ENCODE peak calls at places on chromosomes 16 and 17, in five cellular contexts. Z is hippocampal formation, Y is HTR-8/SVneo, W is PC-3, I is upper lobe of right lung. J is an unnamed sample.

GRCh38 chr17:67474081-67474661 is 97.1 kb downstream of the PITPNC1 start:
- DNase-seq in Z (no peak), Y (no peak), W (no peak), I (no peak), J (no peak)

GRCh38 chr17:33712120-33712519 is 419.0 kb upstream of the ASIC2 start:
- DNase-seq in W (no peak), Z (no peak), Y (no peak), I (no peak), J (no peak)

GRCh38 chr17:13480877-13481276 is 120.9 kb downstream of the HS3ST3A1 start:
- DNase-seq in W (no peak), Z (no peak), Y (no peak), I (no peak), J (no peak)

GRCh38 chr17:81101614-81102306 is 63.5 kb upstream of the PVALEF start:
- DNase-seq in Y (peak), W (peak), I (peak), Z (peak), J (peak)

GRCh38 chr17:58487589-58488427 is at the start of gene HSF5:
- DNase-seq in Z (no peak), Y (no peak), I (peak), W (no peak), J (peak)

GRCh38 chr16:79593074-79593531 is 7.4 kb downstream of the MAF start:
- DNase-seq in Z (no peak), Y (no peak), W (no peak), I (no peak), J (no peak)

GRCh38 chr17:81027591-81028505 is 7.1 kb upstream of the BAIAP2 start:
- DNase-seq in Z (no peak), W (peak), Y (no peak), I (peak), J (no peak)

GRCh38 chr17:77779711-77780539 is 178.6 kb upstream of the TNRC6C start:
- DNase-seq in I (no peak), Z (no peak), Y (no peak), W (no peak), J (no peak)

GRCh38 chr16:55280622-55281021 is 43.4 kb upstream of the IRX6 start:
- DNase-seq in Y (no peak), Z (no peak), I (no peak), W (no peak), J (no peak)

GRCh38 chr16:81521141-81521626 is 76.6 kb downstream of the CMIP start:
- DNase-seq in Z (no peak), Y (no peak), W (no peak), I (peak), J (peak)

GRCh38 chr16:14372471-14372870 is 257.6 kb downstream of the PARN start:
- DNase-seq in Z (no peak), Y (no peak), W (no peak), I (no peak), J (no peak)

GRCh38 chr17:46925185-46925858 is 2.4 kb downstream of the GOSR2 start:
- DNase-seq in Y (no peak), W (no peak), I (no peak), Z (no peak), J (no peak)

GRCh38 chr16:57950382-57950781 is 20.5 kb downstream of the CNGB1 start:
- DNase-seq in Z (no peak), Y (no peak), W (no peak), I (no peak), J (no peak)

GRCh38 chr17:29586676-29587469 is 2.6 kb downstream of the GIT1 start:
- DNase-seq in W (no peak), I (no peak), Y (no peak), Z (no peak), J (no peak)

GRCh38 chr17:57211543-57211942 is 44.8 kb upstream of the MSI2 start:
- DNase-seq in Z (no peak), I (no peak), W (peak), Y (no peak), J (no peak)

GRCh38 chr17:76415786-76416185 is 31.4 kb downstream of the SPHK1 start:
- DNase-seq in W (no peak), I (no peak), Y (no peak), Z (no peak), J (no peak)

GRCh38 chr17:39178516-39178915 is 12.6 kb upstream of the ARL5C start:
- DNase-seq in Z (no peak), I (no peak), Y (no peak), W (peak), J (no peak)

GRCh38 chr16:88437367-88437964 is 15.6 kb upstream of the ZFPM1 start:
- DNase-seq in I (peak), Z (peak), W (peak), Y (peak), J (peak)

GRCh38 chr16:57166951-57167350 is 18.9 kb downstream of the PSME3IP1 start:
- DNase-seq in Z (peak), W (peak), I (no peak), Y (no peak), J (no peak)

GRCh38 chr17:69874220-69874670 is 200.8 kb upstream of the KCNJ16 start:
- DNase-seq in Y (no peak), Z (no peak), W (peak), I (no peak), J (no peak)

GRCh38 chr17:30244853-30245385 is 9.4 kb upstream of the SLC6A4 start:
- DNase-seq in W (peak), I (no peak), Y (no peak), Z (no peak), J (no peak)

GRCh38 chr17:78826836-78827509 is 13.6 kb downstream of the USP36 start:
- DNase-seq in Z (no peak), Y (no peak), W (no peak), I (peak), J (no peak)

GRCh38 chr17:67994827-67995567 is 1.3 kb downstream of the C17orf58 start:
- DNase-seq in Z (peak), Y (peak), I (no peak), W (peak), J (no peak)

GRCh38 chr17:11909348-11909747 is 87.9 kb downstream of the ZNF18 start:
- DNase-seq in Y (no peak), I (no peak), Z (no peak), W (no peak), J (no peak)

GRCh38 chr17:32927201-32927723 is 691 bp upstream of the TMEM98 start:
- DNase-seq in Z (no peak), Y (no peak), W (no peak), I (no peak), J (no peak)

GRCh38 chr17:62705781-62706597 is 78.5 kb downstream of the MRC2 start:
- DNase-seq in W (no peak), Z (peak), Y (no peak), I (peak), J (no peak)

GRCh38 chr16:66382966-66383299 is 16.4 kb downstream of the CDH5 start:
- DNase-seq in I (no peak), W (peak), Z (no peak), Y (peak), J (no peak)

GRCh38 chr17:65707780-65708179 is 146.3 kb upstream of the AXIN2 start:
- DNase-seq in Y (no peak), Z (no peak), I (no peak), W (no peak), J (no peak)

GRCh38 chr17:19386276-19386863 is 620 bp downstream of the MFAP4 start:
- DNase-seq in W (peak), Z (no peak), I (peak), Y (peak), J (no peak)

GRCh38 chr16:26752166-26752565 is 314.6 kb upstream of the C16orf82 start:
- DNase-seq in W (no peak), Y (no peak), Z (no peak), I (no peak), J (no peak)

GRCh38 chr16:81633147-81633619 is 145.9 kb upstream of the PLCG2 start:
- DNase-seq in W (no peak), Z (no peak), Y (no peak), I (no peak), J (peak)

GRCh38 chr16:27852116-27852515 is 211.4 kb downstream of the GSG1L start:
- DNase-seq in Y (no peak), Z (no peak), I (peak), W (no peak), J (no peak)

GRCh38 chr17:64327201-64327930 is 63.3 kb downstream of the PECAM1 start:
- DNase-seq in I (no peak), Z (no peak), Y (no peak), W (peak), J (no peak)

GRCh38 chr17:78895322-78895721 is 7.7 kb downstream of the CEP295NL start:
- DNase-seq in Z (no peak), I (no peak), Y (no peak), W (no peak), J (no peak)

GRCh38 chr16:51637744-51638100 is 486.7 kb upstream of the SALL1 start:
- DNase-seq in I (no peak), Y (no peak), Z (no peak), W (no peak), J (no peak)

GRCh38 chr17:78166416-78166815 is 2.0 kb upstream of the SYNGR2 start:
- DNase-seq in Z (no peak), I (no peak), W (no peak), Y (no peak), J (no peak)

GRCh38 chr17:58535431-58535830 is 21.0 kb upstream of the MTMR4 start:
- DNase-seq in I (no peak), Y (no peak), W (peak), Z (no peak), J (no peak)

GRCh38 chr16:51382940-51383339 is 231.9 kb upstream of the SALL1 start:
- DNase-seq in Z (no peak), I (no peak), Y (no peak), W (no peak), J (no peak)

GRCh38 chr17:83119987-83120864 is 40.8 kb downstream of the METRNL start:
- DNase-seq in Z (no peak), W (no peak), Y (no peak), I (no peak), J (no peak)

GRCh38 chr17:51154176-51154575 is 817 bp downstream of the NME1 start:
- DNase-seq in Z (no peak), I (no peak), Y (no peak), W (no peak), J (no peak)

J was measured in central memory CD8-positive, alpha-beta T cell.